ENCODE peak calls at places on chromosomes 13 and 19, in nine cellular contexts. Z, O, V, T, K, W, M, P and X are unnamed samples.

GRCh38 chr19:29128203-29128602 is 84.7 kb downstream of the UQCRFS1 start:
- DNase-seq in M (no peak), Z (no peak), P (no peak), O (no peak), W (no peak), K (peak), V (no peak), T (no peak), X (no peak)

GRCh38 chr13:109119886-109120285 is 490.5 kb downstream of the MYO16 start:
- DNase-seq in W (no peak), K (no peak), P (no peak), Z (no peak), M (no peak), T (no peak), O (no peak), V (no peak), X (no peak)

GRCh38 chr13:99894835-99895427 is 76.6 kb downstream of the ZIC5 start:
- DNase-seq in T (no peak), V (peak), W (no peak), M (no peak), O (no peak), K (no peak), Z (no peak), P (no peak), X (no peak)

GRCh38 chr13:44280461-44280860 is 93.2 kb upstream of the SERP2 start:
- DNase-seq in Z (no peak), T (no peak), W (no peak), M (no peak), K (no peak), P (no peak), O (no peak), V (no peak), X (no peak)

GRCh38 chr19:40553885-40554857 is 22.5 kb upstream of the SHKBP1 start:
- DNase-seq in W (no peak), O (no peak), P (no peak), M (no peak), T (no peak), V (no peak), K (no peak), Z (no peak), X (no peak)

GRCh38 chr19:15015946-15016542 is 33.2 kb upstream of the CASP14 start:
- DNase-seq in V (no peak), T (no peak), Z (peak), O (no peak), P (no peak), W (no peak), M (no peak), K (peak), X (peak)

GRCh38 chr19:45769821-45770191 is 754 bp upstream of the SIX5 start:
- DNase-seq in O (peak), Z (peak), M (no peak), K (no peak), T (no peak), W (peak), P (peak), V (no peak), X (peak)

GRCh38 chr19:3375221-3376088 is 9.1 kb downstream of the NFIC start:
- DNase-seq in T (peak), V (no peak), K (no peak), O (no peak), M (no peak), W (peak), Z (no peak), P (peak), X (no peak)

GRCh38 chr13:94947965-94948371 is 235.6 kb upstream of the SOX21 start:
- DNase-seq in K (no peak), P (no peak), V (no peak), Z (no peak), W (no peak), T (no peak), O (no peak), M (no peak), X (no peak)

GRCh38 chr13:40755082-40755755 is 15.8 kb downstream of the MRPS31 start:
- DNase-seq in O (no peak), K (no peak), M (no peak), V (no peak), P (no peak), W (no peak), Z (peak), T (no peak), X (peak)

GRCh38 chr13:32669030-32669646 is 82.9 kb downstream of the PDS5B start:
- DNase-seq in T (no peak), W (no peak), Z (peak), M (no peak), K (no peak), V (peak), P (no peak), O (no peak), X (peak)

GRCh38 chr13:20553309-20553708 is 13.6 kb upstream of the IFT88 start:
- DNase-seq in V (no peak), M (no peak), K (peak), W (no peak), O (no peak), T (no peak), Z (no peak), P (no peak), X (no peak)

GRCh38 chr19:5826531-5827341 is 12.8 kb downstream of the FUT6 start:
- DNase-seq in V (peak), Z (peak), M (no peak), O (peak), K (peak), W (peak), P (peak), T (no peak), X (peak)

GRCh38 chr19:14004619-14005380 is 1.3 kb downstream of the RFX1 start:
- DNase-seq in T (no peak), K (no peak), O (no peak), P (peak), M (no peak), Z (peak), W (peak), V (peak), X (peak)

GRCh38 chr13:42970824-42971669 is 21.0 kb downstream of the EPSTI1 start:
- DNase-seq in W (no peak), P (no peak), V (peak), T (no peak), O (no peak), K (peak), Z (peak), M (no peak), X (peak)

GRCh38 chr19:1189419-1189818 is 15.4 kb upstream of the SBNO2 start:
- DNase-seq in P (no peak), W (no peak), M (no peak), T (no peak), O (no peak), K (peak), V (no peak), Z (no peak), X (peak)